ENCODE peak calls at places on chromosome 21, in six cellular contexts. I is T-cell, D is foreskin keratinocyte, F is HEK293T, G is RWPE2, A is HTR-8/SVneo. C is an unnamed sample.

GRCh38 chr21:25660233-25660632 is 21.2 kb downstream of the JAM2 start:
- DNase-seq in A (no peak), I (no peak), D (no peak), G (no peak), F (peak), C (no peak)

GRCh38 chr21:23887709-23888303 is 1719.5 kb downstream of the MRPL39 start:
- DNase-seq in I (no peak), G (no peak), A (no peak), F (no peak), D (no peak), C (no peak)

GRCh38 chr21:33025471-33026298 is at the start of gene OLIG2:
- DNase-seq in I (no peak), D (no peak), G (no peak), F (peak), A (peak), C (no peak)

GRCh38 chr21:29299046-29299905 is 554 bp downstream of the BACH1 start:
- DNase-seq in I (peak), G (no peak), F (peak), A (peak), D (no peak), C (peak)

GRCh38 chr21:21682172-21682571 is 684.0 kb downstream of the NCAM2 start:
- DNase-seq in G (no peak), A (peak), F (no peak), D (no peak), I (no peak), C (no peak)

GRCh38 chr21:27841084-27841483 is 874.2 kb upstream of the ADAMTS5 start:
- DNase-seq in A (no peak), D (no peak), G (no peak), F (no peak), I (no peak), C (no peak)

GRCh38 chr21:31686272-31686913 is 26.9 kb downstream of the SOD1 start:
- DNase-seq in A (no peak), I (no peak), G (no peak), F (no peak), D (no peak), C (no peak)

GRCh38 chr21:41931041-41931451 is 22.8 kb downstream of the C2CD2 start:
- DNase-seq in F (no peak), G (no peak), A (no peak), I (no peak), D (peak), C (no peak)

GRCh38 chr21:18298228-18298627 is 53.6 kb downstream of the CHODL start:
- DNase-seq in D (no peak), I (no peak), F (no peak), G (no peak), A (no peak), C (no peak)

GRCh38 chr21:41932191-41932575 is 21.6 kb downstream of the C2CD2 start:
- DNase-seq in I (no peak), D (peak), G (peak), F (no peak), A (peak), C (no peak)

GRCh38 chr21:39863111-39863510 is 4.1 kb upstream of the PCP4 start:
- DNase-seq in G (no peak), A (no peak), F (no peak), D (no peak), I (no peak), C (no peak)

GRCh38 chr21:40902299-40902698 is 55.3 kb upstream of the DSCAM start:
- DNase-seq in F (no peak), I (no peak), A (no peak), D (no peak), G (no peak), C (no peak)

GRCh38 chr21:37208741-37209225 is 58.4 kb downstream of the VPS26C start:
- DNase-seq in D (no peak), I (no peak), A (no peak), F (no peak), G (no peak), C (peak)

GRCh38 chr21:44267655-44268142 is 6.0 kb upstream of the DNMT3L start:
- DNase-seq in A (no peak), I (no peak), D (no peak), F (no peak), G (no peak), C (peak)

GRCh38 chr21:36117276-36117675 is 17.6 kb upstream of the CBR3 start:
- DNase-seq in A (no peak), G (no peak), I (no peak), F (no peak), D (no peak), C (no peak)

GRCh38 chr21:15875286-15875685 is 145.5 kb downstream of the USP25 start:
- DNase-seq in D (no peak), A (no peak), F (no peak), I (no peak), G (no peak), C (no peak)

GRCh38 chr21:27021046-27021445 is 54.2 kb upstream of the ADAMTS5 start:
- DNase-seq in G (no peak), F (no peak), I (no peak), A (no peak), D (no peak), C (no peak)

GRCh38 chr21:44876849-44877575 is 3.5 kb upstream of the PTTG1IP start:
- DNase-seq in I (no peak), A (no peak), F (no peak), D (no peak), G (no peak), C (no peak)

GRCh38 chr21:34130598-34130985 is 57.2 kb downstream of the MRPS6 start:
- DNase-seq in I (no peak), G (no peak), A (no peak), F (no peak), D (no peak), C (no peak)

GRCh38 chr21:15063821-15064575 is 802 bp downstream of the NRIP1 start:
- DNase-seq in A (no peak), F (peak), I (no peak), G (peak), D (peak), C (peak)

GRCh38 chr21:26127918-26128317 is 42.7 kb downstream of the APP start:
- DNase-seq in A (no peak), I (no peak), F (no peak), D (peak), G (no peak), C (no peak)

GRCh38 chr21:33451634-33452071 is 28.1 kb downstream of the TMEM50B start:
- DNase-seq in G (no peak), D (peak), A (no peak), F (no peak), I (no peak), C (no peak)

GRCh38 chr21:34133802-34134201 is 60.4 kb downstream of the MRPS6 start:
- DNase-seq in A (no peak), G (no peak), F (peak), D (no peak), I (no peak), C (no peak)

GRCh38 chr21:19463966-19464365 is 1060.4 kb upstream of the TMPRSS15 start:
- DNase-seq in F (no peak), D (no peak), G (no peak), A (no peak), I (no peak), C (no peak)

GRCh38 chr21:35136586-35137254 is 87.6 kb upstream of the RUNX1 start:
- DNase-seq in D (peak), I (no peak), F (no peak), A (peak), G (no peak), C (no peak)

GRCh38 chr21:32979598-32980268 is 46.0 kb upstream of the OLIG2 start:
- DNase-seq in G (no peak), F (no peak), A (no peak), I (no peak), D (no peak), C (no peak)

GRCh38 chr21:37367301-37367757 is 756 bp downstream of the DYRK1A start:
- DNase-seq in A (no peak), D (no peak), G (no peak), F (no peak), I (no peak), C (peak)

GRCh38 chr21:46455575-46456385 is 2.9 kb upstream of the DIP2A start:
- DNase-seq in A (no peak), G (no peak), D (peak), F (no peak), I (no peak), C (no peak)

GRCh38 chr21:39630191-39630591 is 17.5 kb downstream of the B3GALT5 start:
- DNase-seq in D (no peak), I (no peak), G (no peak), F (no peak), A (no peak), C (no peak)

GRCh38 chr21:43866659-43867331 is 1.8 kb downstream of the AGPAT3 start:
- DNase-seq in G (no peak), I (peak), F (no peak), D (no peak), A (no peak), C (no peak)

GRCh38 chr21:44426663-44427191 is 28.6 kb upstream of the LRRC3 start:
- DNase-seq in D (no peak), F (no peak), G (peak), I (no peak), A (no peak), C (peak)

GRCh38 chr21:44794031-44794374 is 7.6 kb downstream of the UBE2G2 start:
- DNase-seq in D (no peak), I (no peak), A (no peak), G (no peak), F (no peak), C (no peak)